ENCODE peak calls at places on chromosomes 4 and X, in seven cellular contexts. R is Calu3; L is AG09309; U is HFFc6; E is amygdala; Y is activated T-helper 1 cell treated with anti-CD3 and anti-CD28 coated beads, Interleukin-12 subunit alpha, Interleukin-12 subunit beta, Interleukin-2, Interleukin-4 antibody, amounts not matched to agents 30 ng/mL and 10 ng/mL and 1 ng/mL, durations not matched to agents 14 hours and 24 hours and 36 hours; M is activated naive CD8-positive, alpha-beta T cell treated with anti-CD3 and anti-CD28 coated beads, Interleukin-2, amount 50 U/mL, for 24 hours. V is an unnamed sample.

GRCh38 chr4:153399358-153399757 is 54.9 kb downstream of the MND1 start:
- DNase-seq in R (no peak), L (no peak), U (no peak), E (no peak), Y (no peak), M (no peak), V (no peak)

GRCh38 chr4:82423245-82424054 is 6.8 kb downstream of the HNRNPDL start:
- DNase-seq in R (no peak), L (no peak), U (peak; percentile 45), E (no peak), Y (no peak), M (no peak), V (no peak)

GRCh38 chr4:146637853-146638800 is 566 bp upstream of the POU4F2 start:
- DNase-seq in R (no peak), L (no peak), U (no peak), E (no peak), Y (no peak), M (no peak), V (no peak)

GRCh38 chr4:54727346-54727745 is 69.6 kb downstream of the KIT start:
- DNase-seq in R (no peak), L (no peak), U (no peak), E (no peak), Y (no peak), M (no peak), V (no peak)

GRCh38 chr4:53094040-53094439 is 231.9 kb downstream of the RASL11B start:
- DNase-seq in R (no peak), L (no peak), U (no peak), E (no peak), Y (no peak), M (no peak), V (no peak)

GRCh38 chr4:183158062-183158461 is 59.0 kb downstream of the WWC2 start:
- DNase-seq in R (no peak), L (no peak), U (peak; percentile 29), E (no peak), Y (no peak), M (no peak), V (no peak)

GRCh38 chr4:67343162-67343561 is 202.1 kb downstream of the CENPC start:
- DNase-seq in R (no peak), L (no peak), U (no peak), E (no peak), Y (no peak), M (no peak), V (no peak)

GRCh38 chrX:68647156-68647957 is at the start of gene STARD8:
- DNase-seq in R (peak; percentile 63), L (no peak), U (peak; percentile 60), E (no peak), Y (no peak), M (no peak), V (peak; percentile 53)

GRCh38 chrX:13698432-13698831 is 9.5 kb downstream of the RAB9A start:
- DNase-seq in R (no peak), L (no peak), U (no peak), E (no peak), Y (no peak), M (no peak), V (no peak)

GRCh38 chrX:107826286-107827136 is 845 bp downstream of the MID2 start:
- DNase-seq in R (peak; percentile 49), L (no peak), U (peak; percentile 31), E (peak; percentile 34), Y (peak; percentile 1), M (peak; percentile 33), V (peak; percentile 1)

GRCh38 chrX:7972586-7972985 is 45.4 kb upstream of the PNPLA4 start:
- DNase-seq in R (no peak), L (no peak), U (no peak), E (no peak), Y (no peak), M (no peak), V (no peak)

GRCh38 chr4:13306356-13306755 is 177.8 kb downstream of the RAB28 start:
- DNase-seq in R (no peak), L (no peak), U (no peak), E (no peak), Y (no peak), M (no peak), V (no peak)

GRCh38 chrX:134375691-134376090 is 84.3 kb upstream of the HPRT1 start:
- DNase-seq in R (no peak), L (no peak), U (no peak), E (no peak), Y (no peak), M (no peak), V (no peak)

GRCh38 chr4:1347410-1347864 is 429 bp downstream of the UVSSA start:
- DNase-seq in R (peak; percentile 63), L (peak; percentile 52), U (peak; percentile 85), E (no peak), Y (peak; percentile 55), M (peak; percentile 64), V (no peak)

GRCh38 chrX:10111364-10112148 is 45.2 kb upstream of the CLCN4 start:
- DNase-seq in R (no peak), L (no peak), U (no peak), E (no peak), Y (peak; percentile 14), M (peak; percentile 51), V (no peak)

GRCh38 chr4:72302981-72303704 is 265.9 kb downstream of the ADAMTS3 start:
- DNase-seq in R (peak; percentile 48), L (no peak), U (peak; percentile 20), E (no peak), Y (peak; percentile 4), M (peak; percentile 31), V (peak; percentile 66)

GRCh38 chr4:24840362-24840761 is 45.0 kb downstream of the SOD3 start:
- DNase-seq in R (no peak), L (no peak), U (no peak), E (no peak), Y (no peak), M (no peak), V (no peak)

GRCh38 chrX:154967603-154968002 is 54.9 kb downstream of the F8 start:
- DNase-seq in R (no peak), L (no peak), U (peak; percentile 0), E (no peak), Y (no peak), M (no peak), V (no peak)

GRCh38 chr4:124151031-124151430 is 561.5 kb downstream of the ANKRD50 start:
- DNase-seq in R (no peak), L (no peak), U (no peak), E (no peak), Y (no peak), M (no peak), V (no peak)

GRCh38 chr4:166252487-166253402 is 379.7 kb downstream of the TLL1 start:
- DNase-seq in R (peak; percentile 17), L (no peak), U (peak; percentile 18), E (no peak), Y (no peak), M (no peak), V (peak; percentile 7)

GRCh38 chr4:13903061-13903460 is 275.5 kb upstream of the BOD1L1 start:
- DNase-seq in R (no peak), L (no peak), U (no peak), E (no peak), Y (no peak), M (no peak), V (no peak)

GRCh38 chrX:27309406-27309805 is 153.7 kb downstream of the PPP4R3C start:
- DNase-seq in R (no peak), L (no peak), U (no peak), E (no peak), Y (no peak), M (no peak), V (no peak)

GRCh38 chrX:78329486-78329885 is 2.1 kb upstream of the CYSLTR1 start:
- DNase-seq in R (no peak), L (no peak), U (no peak), E (no peak), Y (no peak), M (no peak), V (no peak)

GRCh38 chrX:18885317-18886004 is 98.5 kb downstream of the PHKA2 start:
- DNase-seq in R (no peak), L (no peak), U (no peak), E (no peak), Y (no peak), M (no peak), V (no peak)

GRCh38 chr4:47032405-47033106 is 1.2 kb downstream of the GABRB1 start:
- DNase-seq in R (peak; percentile 58), L (no peak), U (no peak), E (peak; percentile 65), Y (peak; percentile 11), M (peak; percentile 52), V (no peak)

GRCh38 chr4:77818667-77819408 is at the start of gene CNOT6L:
- DNase-seq in R (peak; percentile 60), L (peak; percentile 28), U (peak; percentile 20), E (peak; percentile 71), Y (peak; percentile 34), M (peak; percentile 78), V (peak; percentile 61)

GRCh38 chrX:15864629-15865028 is 10.0 kb upstream of the AP1S2 start:
- DNase-seq in R (no peak), L (no peak), U (peak; percentile 1), E (no peak), Y (no peak), M (no peak), V (no peak)

GRCh38 chr4:184344435-184344834 is 126.8 kb upstream of the ENPP6 start:
- DNase-seq in R (no peak), L (no peak), U (no peak), E (no peak), Y (no peak), M (no peak), V (no peak)

GRCh38 chr4:165360041-165360782 is 18.6 kb upstream of the CPE start:
- DNase-seq in R (no peak), L (peak; percentile 27), U (no peak), E (no peak), Y (no peak), M (no peak), V (no peak)

GRCh38 chrX:123338240-123338639 is 154.2 kb downstream of the GRIA3 start:
- DNase-seq in R (no peak), L (no peak), U (no peak), E (no peak), Y (no peak), M (no peak), V (no peak)

GRCh38 chrX:130296743-130297142 is 28.0 kb upstream of the ZNF280C start:
- DNase-seq in R (no peak), L (no peak), U (peak; percentile 1), E (no peak), Y (no peak), M (no peak), V (no peak)

GRCh38 chr4:175166020-175166419 is 247.9 kb downstream of the ADAM29 start:
- DNase-seq in R (no peak), L (no peak), U (no peak), E (no peak), Y (no peak), M (no peak), V (no peak)

GRCh38 chr4:166460769-166461550 is 587.9 kb downstream of the TLL1 start:
- DNase-seq in R (no peak), L (no peak), U (peak; percentile 16), E (no peak), Y (no peak), M (no peak), V (no peak)

GRCh38 chrX:119999087-119999634 is 55.6 kb upstream of the NKAP start:
- DNase-seq in R (no peak), L (no peak), U (no peak), E (no peak), Y (no peak), M (no peak), V (no peak)

GRCh38 chr4:77157859-77158486 is 966 bp downstream of the CCNG2 start:
- DNase-seq in R (peak; percentile 87), L (no peak), U (peak; percentile 77), E (peak; percentile 84), Y (peak; percentile 70), M (peak; percentile 82), V (peak; percentile 77)

GRCh38 chrX:150143721-150144440 is 205.6 kb upstream of the EOLA2 start:
- DNase-seq in R (no peak), L (no peak), U (no peak), E (no peak), Y (no peak), M (no peak), V (no peak)

GRCh38 chr4:117898496-117898895 is 135.8 kb upstream of the NDST3 start:
- DNase-seq in R (no peak), L (no peak), U (no peak), E (no peak), Y (no peak), M (no peak), V (no peak)